ENCODE peak calls at places on chromosomes 3 and 15, in five cellular contexts. H is NCI-H526; M is posterior vena cava; X is esophagus muscularis mucosa; S is activated CD8-positive, alpha-beta T cell treated with anti-CD3 and anti-CD28 coated beads for 36 hours. K is an unnamed sample.

GRCh38 chr3:42846682-42847522 is 28.8 kb downstream of the CYP8B1 start:
- DNase-seq in H (no peak), M (no peak), X (no peak), S (peak; percentile 43), K (no peak)

GRCh38 chr15:74392402-74392876 is 25.0 kb upstream of the CYP11A1 start:
- DNase-seq in H (no peak), M (no peak), X (no peak), S (no peak), K (peak; percentile 55)

GRCh38 chr3:126346466-126346865 is 10.7 kb downstream of the KLF15 start:
- DNase-seq in H (no peak), M (peak; percentile 52), X (no peak), S (no peak), K (peak; percentile 7)

GRCh38 chr3:15514663-15515357 is 6.7 kb downstream of the COLQ start:
- DNase-seq in H (no peak), M (no peak), X (no peak), S (no peak), K (peak; percentile 30)

GRCh38 chr3:119681279-119681678 is 4.1 kb upstream of the COX17 start:
- DNase-seq in H (peak; percentile 1), M (no peak), X (no peak), S (no peak), K (no peak)

GRCh38 chr3:53890726-53891499 is 746 bp downstream of the SELENOK start:
- DNase-seq in H (peak; percentile 43), M (no peak), X (no peak), S (peak; percentile 78), K (no peak)

GRCh38 chr3:181888234-181888633 is 176.5 kb downstream of the SOX2 start:
- DNase-seq in H (no peak), M (no peak), X (no peak), S (no peak), K (no peak)

GRCh38 chr3:54599741-54600140 is 328.1 kb downstream of the LRTM1 start:
- DNase-seq in H (no peak), M (no peak), X (peak; percentile 66), S (no peak), K (peak; percentile 54)

GRCh38 chr15:70625438-70625837 is 137.9 kb downstream of the UACA start:
- DNase-seq in H (no peak), M (no peak), X (no peak), S (no peak), K (no peak)

GRCh38 chr3:188956839-188957489 is 214.8 kb upstream of the TPRG1 start:
- DNase-seq in H (no peak), M (no peak), X (no peak), S (no peak), K (no peak)

GRCh38 chr3:28951773-28952556 is 328.9 kb upstream of the RBMS3 start:
- DNase-seq in H (no peak), M (no peak), X (no peak), S (no peak), K (no peak)

GRCh38 chr3:3160826-3161225 is 18.7 kb downstream of the CRBN start:
- DNase-seq in H (no peak), M (no peak), X (no peak), S (no peak), K (no peak)

GRCh38 chr15:41424809-41425208 is 7.9 kb downstream of the RTF1 start:
- DNase-seq in H (no peak), M (no peak), X (no peak), S (no peak), K (no peak)

GRCh38 chr3:47096955-47097354 is 67.0 kb downstream of the SETD2 start:
- DNase-seq in H (no peak), M (no peak), X (no peak), S (no peak), K (no peak)

GRCh38 chr3:121995190-121996137 is 26.6 kb downstream of the ILDR1 start:
- DNase-seq in H (peak; percentile 63), M (peak; percentile 87), X (no peak), S (peak; percentile 44), K (peak; percentile 73)

K was measured in posterior cingulate gyrus.